ENCODE peak calls at places on chromosomes 3 and 15, in seven cellular contexts. K is H54; T is frontal cortex; I is HCT116; L is effector memory CD8-positive, alpha-beta T cell; O is CD8-positive, alpha-beta memory T cell; F is CD8-positive, alpha-beta T cell. C is an unnamed sample.

GRCh38 chr3:134437211-134437752 is 48.5 kb downstream of the ANAPC13 start:
- DNase-seq in K (no peak), T (no peak), I (no peak), L (no peak), O (no peak), F (no peak), C (no peak)

GRCh38 chr3:134496481-134497071 is 10.7 kb downstream of the CEP63 start:
- DNase-seq in K (no peak), T (no peak), I (no peak), L (no peak), O (no peak), F (no peak), C (no peak)

GRCh38 chr15:78364233-78364632 is 24.1 kb downstream of the CRABP1 start:
- DNase-seq in K (no peak), T (peak; percentile 60), I (no peak), L (no peak), O (no peak), F (no peak), C (no peak)

GRCh38 chr15:25730918-25731317 is 132.2 kb downstream of the ATP10A start:
- DNase-seq in K (no peak), T (no peak), I (no peak), L (no peak), O (no peak), F (no peak), C (no peak)

GRCh38 chr15:92714071-92714456 is 58.5 kb upstream of the FAM174B start:
- DNase-seq in K (no peak), T (peak; percentile 41), I (no peak), L (no peak), O (no peak), F (peak; percentile 22), C (no peak)

GRCh38 chr3:53544357-53544756 is 49.9 kb downstream of the CACNA1D start:
- DNase-seq in K (no peak), T (no peak), I (no peak), L (no peak), O (no peak), F (no peak), C (no peak)

GRCh38 chr3:116835658-116836057 is 126.1 kb downstream of the TUSC7 start:
- DNase-seq in K (no peak), T (no peak), I (no peak), L (no peak), O (no peak), F (no peak), C (no peak)

GRCh38 chr3:9130318-9131110 is 118.9 kb downstream of the SRGAP3 start:
- DNase-seq in K (no peak), T (no peak), I (no peak), L (no peak), O (no peak), F (no peak), C (no peak)

GRCh38 chr15:56042982-56043980 is 49.9 kb upstream of the NEDD4 start:
- DNase-seq in K (no peak), T (no peak), I (no peak), L (peak; percentile 49), O (peak; percentile 12), F (peak; percentile 52), C (no peak)

GRCh38 chr3:124576565-124577493 is 153.4 kb upstream of the UMPS start:
- DNase-seq in K (no peak), T (no peak), I (no peak), L (no peak), O (no peak), F (no peak), C (no peak)

GRCh38 chr3:132006605-132007204 is 28.1 kb downstream of the CPNE4 start:
- DNase-seq in K (peak; percentile 15), T (no peak), I (peak; percentile 13), L (no peak), O (no peak), F (no peak), C (no peak)

GRCh38 chr3:109187390-109187789 is 50.9 kb downstream of the C3orf85 start:
- DNase-seq in K (no peak), T (no peak), I (no peak), L (no peak), O (no peak), F (no peak), C (no peak)

GRCh38 chr15:63191895-63192603 is 2.6 kb downstream of the RAB8B start:
- DNase-seq in K (no peak), T (no peak), I (no peak), L (peak; percentile 63), O (peak; percentile 24), F (peak; percentile 74), C (no peak)

GRCh38 chr15:85557385-85557784 is 177.0 kb downstream of the AKAP13 start:
- DNase-seq in K (no peak), T (no peak), I (no peak), L (no peak), O (no peak), F (no peak), C (no peak)

GRCh38 chr15:85523530-85523929 is 143.1 kb downstream of the AKAP13 start:
- DNase-seq in K (no peak), T (no peak), I (no peak), L (no peak), O (no peak), F (no peak), C (no peak)

GRCh38 chr3:167653750-167654149 is at the start of gene WDR49:
- DNase-seq in K (no peak), T (no peak), I (no peak), L (no peak), O (no peak), F (no peak), C (no peak)

GRCh38 chr15:26095710-26096330 is 232.7 kb upstream of the ATP10A start:
- DNase-seq in K (no peak), T (no peak), I (no peak), L (no peak), O (no peak), F (no peak), C (no peak)

GRCh38 chr3:35224571-35225280 is 414.6 kb upstream of the ARPP21 start:
- DNase-seq in K (no peak), T (no peak), I (no peak), L (no peak), O (no peak), F (no peak), C (no peak)

GRCh38 chr3:39141211-39141995 is 12.0 kb downstream of the CSRNP1 start:
- DNase-seq in K (no peak), T (no peak), I (no peak), L (no peak), O (no peak), F (no peak), C (peak; percentile 82)

GRCh38 chr3:52123106-52123708 is 31.0 kb downstream of the POC1A start:
- DNase-seq in K (peak; percentile 74), T (peak; percentile 82), I (peak; percentile 37), L (peak; percentile 76), O (peak; percentile 69), F (peak; percentile 68), C (peak; percentile 93)

GRCh38 chr3:14392231-14392630 is 10.2 kb upstream of the SLC6A6 start:
- DNase-seq in K (no peak), T (no peak), I (no peak), L (no peak), O (no peak), F (no peak), C (no peak)

GRCh38 chr15:43230640-43231115 is 9.9 kb upstream of the EPB42 start:
- DNase-seq in K (no peak), T (no peak), I (no peak), L (no peak), O (no peak), F (no peak), C (no peak)

GRCh38 chr15:99453646-99454045 is 112.1 kb upstream of the MEF2A start:
- DNase-seq in K (no peak), T (no peak), I (no peak), L (no peak), O (no peak), F (no peak), C (no peak)

GRCh38 chr3:87041191-87041590 is 50.2 kb upstream of the VGLL3 start:
- DNase-seq in K (no peak), T (no peak), I (no peak), L (no peak), O (no peak), F (no peak), C (no peak)

GRCh38 chr3:171566803-171567422 is 106.7 kb upstream of the TNIK start:
- DNase-seq in K (peak; percentile 27), T (peak; percentile 51), I (peak; percentile 28), L (peak; percentile 12), O (no peak), F (no peak), C (no peak)

GRCh38 chr15:98703291-98703690 is 55.0 kb downstream of the IGF1R start:
- DNase-seq in K (no peak), T (no peak), I (no peak), L (no peak), O (no peak), F (no peak), C (no peak)

GRCh38 chr15:85479071-85479647 is 98.8 kb downstream of the AKAP13 start:
- DNase-seq in K (no peak), T (no peak), I (no peak), L (no peak), O (no peak), F (no peak), C (no peak)

GRCh38 chr15:100861511-100861991 is 18.1 kb upstream of the ALDH1A3 start:
- DNase-seq in K (no peak), T (no peak), I (no peak), L (no peak), O (no peak), F (no peak), C (no peak)